ENCODE peak calls at places on chromosomes 3 and 15, in four cellular contexts. I is colonic mucosa, F is EH, V is B cell. J is an unnamed sample.

GRCh38 chr3:157079677-157080369 is 80.1 kb downstream of the CCNL1 start:
- DNase-seq in I (peak), V (no peak), F (no peak), J (no peak)

GRCh38 chr3:49703956-49704355 is 14.6 kb downstream of the RNF123 start:
- DNase-seq in I (no peak), V (no peak), F (no peak), J (no peak)

GRCh38 chr15:92050220-92050898 is 196.9 kb downstream of the SLCO3A1 start:
- DNase-seq in V (no peak), I (no peak), F (no peak), J (no peak)

GRCh38 chr3:128334766-128335165 is 131.9 kb downstream of the DNAJB8 start:
- DNase-seq in I (no peak), F (no peak), V (no peak), J (no peak)

GRCh38 chr3:168539909-168540308 is 444.2 kb upstream of the GOLIM4 start:
- DNase-seq in F (no peak), V (no peak), I (no peak), J (peak)

GRCh38 chr3:14248849-14249523 is 70.4 kb downstream of the LSM3 start:
- DNase-seq in I (no peak), V (no peak), F (peak), J (no peak)

GRCh38 chr3:133578548-133579191 is 5.2 kb downstream of the CDV3 start:
- DNase-seq in F (peak), V (no peak), I (no peak), J (peak)

GRCh38 chr15:55823191-55823670 is 80.3 kb upstream of the PRTG start:
- DNase-seq in I (no peak), V (no peak), F (peak), J (peak)

GRCh38 chr3:41265011-41265545 is 65.8 kb downstream of the CTNNB1 start:
- DNase-seq in F (peak), I (no peak), V (no peak), J (peak)

GRCh38 chr15:65902373-65902772 is 33.1 kb downstream of the RAB11A start:
- DNase-seq in F (peak), I (peak), V (peak), J (no peak)

GRCh38 chr3:129618901-129619671 is 12.6 kb upstream of the PLXND1 start:
- DNase-seq in I (peak), F (no peak), V (no peak), J (no peak)

GRCh38 chr3:133572158-133573053 is 1.1 kb upstream of the CDV3 start:
- DNase-seq in I (no peak), V (peak), F (peak), J (no peak)

GRCh38 chr15:78536134-78536533 is 4.1 kb upstream of the PSMA4 start:
- DNase-seq in F (peak), V (no peak), I (no peak), J (peak)

GRCh38 chr3:183392166-183393034 is 36.0 kb downstream of the MCF2L2 start:
- DNase-seq in F (no peak), V (no peak), I (no peak), J (no peak)

GRCh38 chr3:113136071-113136470 is 75.3 kb upstream of the BOC start:
- DNase-seq in V (peak), I (no peak), F (peak), J (peak)

GRCh38 chr15:77507151-77507847 is 86.6 kb downstream of the HMG20A start:
- DNase-seq in I (peak), V (no peak), F (peak), J (peak)

GRCh38 chr3:68787227-68787626 is 145.1 kb downstream of the TAFA4 start:
- DNase-seq in F (no peak), V (no peak), I (no peak), J (no peak)

GRCh38 chr3:60070366-60070765 is 1020.5 kb upstream of the CFAP20DC start:
- DNase-seq in F (no peak), V (no peak), I (no peak), J (no peak)

GRCh38 chr15:84915011-84915958 is 30.8 kb downstream of the SLC28A1 start:
- DNase-seq in F (peak), I (peak), V (peak), J (peak)

GRCh38 chr15:67685008-67685599 is 140.2 kb upstream of the SKOR1 start:
- DNase-seq in F (peak), V (peak), I (no peak), J (peak)